ENCODE peak calls at places on chromosomes 3 and 15, in four cellular contexts. I is uterus, Q is GM06990, U is fibroblast of pulmonary artery. J is an unnamed sample.

GRCh38 chr15:34436956-34437442 is 609 bp downstream of the GOLGA8A start:
- DNase-seq in I (no peak), Q (peak), U (peak), J (peak)

GRCh38 chr15:27358751-27359434 is 387.9 kb downstream of the GABRG3 start:
- DNase-seq in I (no peak), Q (no peak), U (peak), J (no peak)

GRCh38 chr15:71278989-71279756 is 163.9 kb downstream of the THSD4 start:
- DNase-seq in I (peak), Q (no peak), U (peak), J (peak)

GRCh38 chr3:99087277-99087676 is 185.8 kb upstream of the DCBLD2 start:
- DNase-seq in I (no peak), Q (no peak), U (no peak), J (peak)

GRCh38 chr3:11126653-11127052 is 27.6 kb upstream of the HRH1 start:
- DNase-seq in I (no peak), Q (no peak), U (no peak), J (no peak)

GRCh38 chr3:122257951-122258350 is 67.1 kb upstream of the CSTA start:
- DNase-seq in I (no peak), Q (no peak), U (no peak), J (no peak)

GRCh38 chr3:194322701-194323174 is 28.4 kb downstream of the CPN2 start:
- DNase-seq in I (no peak), Q (no peak), U (peak), J (peak)

GRCh38 chr3:109228391-109229080 is 87.8 kb downstream of the DPPA2 start:
- DNase-seq in I (no peak), Q (no peak), U (no peak), J (no peak)

GRCh38 chr15:44676676-44677075 is 13.2 kb upstream of the SPG11 start:
- DNase-seq in I (no peak), Q (no peak), U (no peak), J (no peak)

GRCh38 chr3:169678122-169678521 is 14.6 kb upstream of the MECOM start:
- DNase-seq in I (no peak), Q (no peak), U (no peak), J (no peak)

GRCh38 chr3:136211547-136211946 is 15.4 kb upstream of the MSL2 start:
- DNase-seq in I (no peak), Q (no peak), U (no peak), J (peak)

GRCh38 chr3:195207731-195208130 is 63.2 kb downstream of the XXYLT1 start:
- DNase-seq in I (peak), Q (no peak), U (peak), J (no peak)

GRCh38 chr3:160474416-160474838 is 24.8 kb upstream of the TRIM59 start:
- DNase-seq in I (no peak), Q (no peak), U (no peak), J (peak)

GRCh38 chr15:78387678-78388077 is 47.5 kb downstream of the CRABP1 start:
- DNase-seq in I (no peak), Q (no peak), U (no peak), J (no peak)

GRCh38 chr15:29812384-29812694 is 9.9 kb downstream of the TJP1 start:
- DNase-seq in I (no peak), Q (no peak), U (peak), J (peak)

GRCh38 chr3:168722091-168722490 is 626.4 kb upstream of the GOLIM4 start:
- DNase-seq in I (no peak), Q (no peak), U (no peak), J (no peak)

GRCh38 chr3:67018105-67018788 is 20.1 kb downstream of the KBTBD8 start:
- DNase-seq in I (no peak), Q (peak), U (peak), J (peak)

GRCh38 chr3:69491980-69492379 is 106.1 kb upstream of the FRMD4B start:
- DNase-seq in I (no peak), Q (no peak), U (no peak), J (no peak)

GRCh38 chr3:13561376-13561775 is 12.5 kb downstream of the FBLN2 start:
- DNase-seq in I (no peak), Q (no peak), U (no peak), J (no peak)

GRCh38 chr3:126751611-126752302 is 47.7 kb downstream of the CHCHD6 start:
- DNase-seq in I (no peak), Q (no peak), U (no peak), J (no peak)

GRCh38 chr15:31102049-31102321 is 460 bp upstream of the TRPM1 start:
- DNase-seq in I (no peak), Q (no peak), U (no peak), J (no peak)
- TF ChIP-seq CTCF in I (no peak), Q (no peak), U (no peak), J (no peak)

DNA sequence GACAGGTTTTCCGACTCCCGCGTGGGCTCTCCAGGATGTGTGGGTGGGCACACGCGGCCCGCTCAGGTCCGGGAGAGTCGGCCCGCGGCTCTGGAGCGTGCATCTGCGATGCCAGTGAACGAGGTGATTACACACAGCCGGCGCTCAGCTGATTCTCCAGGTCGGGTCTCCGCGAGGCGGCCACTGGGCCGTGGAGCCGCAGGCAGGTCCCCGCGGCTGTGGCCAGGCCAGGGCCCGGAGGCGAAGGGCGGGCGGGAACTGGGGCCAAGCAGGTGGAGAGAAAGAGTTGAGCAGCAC is 13.2 kb downstream of the PAK6 start:
- DNase-seq in I (no peak), Q (no peak), U (no peak), J (no peak)
- H3K4me3 ChIP-seq in I (peak), Q (peak), U (peak), J (no peak)

GRCh38 chr3:134839422-134839821 is 44.4 kb downstream of the EPHB1 start:
- DNase-seq in I (no peak), Q (no peak), U (no peak), J (no peak)

GRCh38 chr3:134836921-134837320 is 41.9 kb downstream of the EPHB1 start:
- DNase-seq in I (no peak), Q (no peak), U (no peak), J (no peak)

GRCh38 chr3:134839990-134840389 is 44.9 kb downstream of the EPHB1 start:
- DNase-seq in I (no peak), Q (no peak), U (no peak), J (no peak)

GRCh38 chr3:134840459-134840858 is 45.4 kb downstream of the EPHB1 start:
- DNase-seq in I (no peak), Q (no peak), U (no peak), J (no peak)

GRCh38 chr3:134838599-134838998 is 43.5 kb downstream of the EPHB1 start:
- DNase-seq in I (no peak), Q (no peak), U (no peak), J (peak)
- TF ChIP-seq CTCF in I (no peak), Q (peak), U (peak), J (peak)

GRCh38 chr3:114217266-114217665 is 20.1 kb downstream of the ZNF80 start:
- DNase-seq in I (no peak), Q (no peak), U (peak), J (no peak)

GRCh38 chr3:114218578-114219185 is 18.7 kb downstream of the ZNF80 start:
- DNase-seq in I (no peak), Q (no peak), U (no peak), J (no peak)

GRCh38 chr3:114214542-114215341 is 22.6 kb downstream of the ZNF80 start:
- DNase-seq in I (no peak), Q (peak), U (no peak), J (no peak)

GRCh38 chr3:114218006-114218405 is 19.4 kb downstream of the ZNF80 start:
- DNase-seq in I (no peak), Q (no peak), U (peak), J (no peak)

DNA sequence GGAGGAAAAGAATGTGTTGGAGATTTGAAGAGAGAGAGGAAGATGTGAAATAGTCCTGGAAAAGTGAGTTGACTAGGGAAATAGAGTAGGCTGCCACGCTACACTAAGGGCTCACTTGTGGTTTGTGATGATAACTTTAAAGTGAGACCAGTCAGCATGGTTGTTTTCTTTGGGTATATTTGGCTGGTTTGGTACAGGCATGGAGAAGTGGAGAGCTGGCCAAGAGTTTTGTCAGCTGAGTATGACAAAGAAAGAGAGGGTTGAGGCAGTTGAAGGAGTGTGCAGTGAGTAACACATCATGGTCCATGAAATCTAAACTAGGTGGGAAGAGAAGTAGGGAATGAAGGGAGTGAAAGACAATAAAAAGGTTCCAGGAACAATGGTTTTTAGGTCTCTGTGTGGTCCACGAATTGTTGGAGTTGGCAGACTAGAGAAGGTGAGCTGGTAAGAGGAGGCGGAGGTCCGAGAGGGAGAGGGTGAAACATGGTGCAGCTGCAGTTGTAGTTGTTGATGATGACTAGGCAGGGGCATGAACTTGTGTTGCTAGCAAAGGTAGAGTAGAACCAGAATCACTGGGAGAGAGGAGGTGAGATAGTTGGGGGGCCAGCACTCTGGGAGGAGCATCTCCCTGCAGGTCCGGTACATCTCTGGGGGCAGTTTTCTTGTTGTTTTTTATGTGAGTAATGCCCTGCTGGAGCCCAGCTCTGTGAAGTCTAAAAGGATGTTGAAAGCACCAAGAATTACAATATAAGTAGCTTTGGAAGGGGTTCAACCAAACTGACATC is 21.0 kb downstream of the ZNF80 start:
- DNase-seq in I (no peak), Q (no peak), U (peak), J (peak)
- H3K4me3 ChIP-seq in I (no peak), Q (no peak), U (no peak), J (no peak)

GRCh38 chr3:149101154-149101553 is 14.8 kb upstream of the HLTF start:
- DNase-seq in I (no peak), Q (no peak), U (no peak), J (no peak)
- TF ChIP-seq CTCF in I (no peak), Q (no peak), U (no peak), J (no peak)

DNA sequence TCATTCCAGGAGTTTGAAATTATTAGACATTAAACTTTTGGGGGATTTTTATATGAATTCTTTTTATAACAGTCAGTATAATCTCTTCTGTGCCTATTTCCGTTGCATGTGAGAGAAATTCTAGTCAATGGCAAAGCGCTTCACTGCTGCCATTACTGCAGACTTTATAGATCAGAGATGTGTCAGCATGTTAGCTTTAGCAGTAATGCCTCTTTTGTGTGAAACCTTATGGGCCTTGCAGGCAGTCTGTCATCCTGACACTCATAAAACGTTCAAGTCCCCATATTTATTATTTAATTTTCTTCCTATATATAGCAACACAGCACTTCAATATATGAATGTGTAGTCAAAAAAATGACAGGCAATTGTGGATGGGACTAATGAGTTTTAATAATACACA is 191.0 kb downstream of the NLGN1 start:
- DNase-seq in I (no peak), Q (no peak), U (no peak), J (no peak)
- H3K4me3 ChIP-seq in I (no peak), Q (no peak), U (no peak), J (no peak)

GRCh38 chr3:171829841-171830559 is 13.1 kb upstream of the TMEM212 start:
- DNase-seq in I (peak), Q (no peak), U (peak), J (peak)
- TF ChIP-seq CTCF in I (peak), Q (peak), U (peak), J (peak)